ENCODE peak calls at places on chromosomes 1 and 21, in ten cellular contexts. T, M, J, H, K, Q, S, N, O and Z are unnamed samples.

GRCh38 chr1:179821524-179821923 is 56.1 kb downstream of the TOR1AIP2 start:
- DNase-seq in T (no peak), S (no peak), Q (no peak), K (no peak), O (no peak), J (no peak), H (no peak), N (no peak), M (no peak), Z (no peak)

GRCh38 chr1:177256153-177256814 is 85.5 kb downstream of the BRINP2 start:
- DNase-seq in O (no peak), K (peak), H (peak), T (peak), Q (no peak), N (peak), J (peak), M (no peak), S (peak), Z (no peak)

GRCh38 chr1:85278853-85279314 is 2.5 kb upstream of the BCL10 start:
- DNase-seq in M (no peak), S (peak), Q (no peak), K (no peak), T (peak), N (peak), J (peak), O (peak), H (no peak), Z (no peak)

GRCh38 chr1:41444246-41444645 is 40.2 kb downstream of the EDN2 start:
- DNase-seq in M (no peak), Q (no peak), H (no peak), O (no peak), S (no peak), J (no peak), K (no peak), N (peak), T (no peak), Z (no peak)

GRCh38 chr1:248686815-248687214 is 15.8 kb downstream of the OR14I1 start:
- DNase-seq in K (no peak), Q (no peak), S (no peak), M (no peak), J (no peak), N (peak), H (no peak), T (no peak), O (no peak), Z (no peak)

GRCh38 chr1:53862507-53862906 is 24.4 kb upstream of the NDC1 start:
- DNase-seq in H (no peak), K (no peak), N (no peak), Q (no peak), T (no peak), O (no peak), M (no peak), S (no peak), J (no peak), Z (no peak)

GRCh38 chr1:3611170-3612019 is at the start of gene MEGF6:
- DNase-seq in S (peak), M (peak), T (peak), K (peak), N (peak), O (peak), Q (peak), H (peak), J (peak), Z (no peak)

GRCh38 chr21:34890724-34891609 is 158.1 kb downstream of the RUNX1 start:
- DNase-seq in M (no peak), Q (no peak), O (no peak), K (peak), N (no peak), T (peak), H (peak), S (peak), J (peak), Z (no peak)

GRCh38 chr1:216314369-216315095 is 108.7 kb downstream of the USH2A start:
- DNase-seq in H (no peak), T (peak), M (no peak), J (no peak), S (peak), N (no peak), O (no peak), Q (no peak), K (no peak), Z (no peak)

GRCh38 chr1:18645172-18646090 is 14.8 kb downstream of the PAX7 start:
- DNase-seq in M (no peak), N (no peak), H (no peak), S (no peak), J (peak), O (no peak), Q (no peak), K (no peak), T (no peak), Z (no peak)

GRCh38 chr1:229024528-229025119 is 246.3 kb upstream of the RAB4A start:
- DNase-seq in J (peak), T (peak), N (peak), H (no peak), O (no peak), Q (no peak), M (no peak), S (peak), K (no peak), Z (peak)

GRCh38 chr1:41773144-41773571 is 145.6 kb downstream of the HIVEP3 start:
- DNase-seq in O (no peak), N (no peak), S (peak), K (no peak), H (no peak), J (no peak), M (no peak), T (peak), Q (no peak), Z (no peak)

GRCh38 chr1:30185809-30186208 is 537.6 kb downstream of the MATN1 start:
- DNase-seq in K (no peak), Q (no peak), T (no peak), M (no peak), S (no peak), H (no peak), N (no peak), J (no peak), O (no peak), Z (peak)

GRCh38 chr1:25971044-25971881 is 26.6 kb downstream of the PAFAH2 start:
- DNase-seq in S (no peak), H (no peak), O (no peak), K (no peak), Q (peak), N (no peak), M (no peak), J (no peak), T (peak), Z (no peak)

GRCh38 chr1:155960081-155960745 is 18.1 kb downstream of the ARHGEF2 start:
- DNase-seq in T (no peak), N (no peak), S (no peak), M (no peak), J (no peak), O (no peak), H (no peak), K (no peak), Q (no peak), Z (no peak)

GRCh38 chr1:89608627-89609338 is 24.1 kb upstream of the LRRC8C start:
- DNase-seq in O (peak), M (peak), J (no peak), T (no peak), N (no peak), S (no peak), H (no peak), Q (no peak), K (no peak), Z (no peak)

GRCh38 chr1:108089482-108089881 is 110.7 kb downstream of the SLC25A24 start:
- DNase-seq in N (no peak), T (peak), K (no peak), H (no peak), M (no peak), J (no peak), S (no peak), Q (no peak), O (no peak), Z (no peak)

GRCh38 chr1:227094249-227094966 is 154.3 kb downstream of the COQ8A start:
- DNase-seq in H (no peak), O (no peak), N (no peak), S (no peak), K (no peak), M (no peak), Q (no peak), T (no peak), J (peak), Z (no peak)

GRCh38 chr1:5238351-5239123 is 584.1 kb downstream of the AJAP1 start:
- DNase-seq in J (no peak), S (no peak), M (no peak), N (no peak), O (no peak), H (no peak), K (no peak), T (no peak), Q (no peak), Z (no peak)

GRCh38 chr21:34235514-34235913 is 128.3 kb upstream of the KCNE2 start:
- DNase-seq in S (no peak), O (no peak), J (no peak), T (no peak), K (no peak), H (no peak), Q (no peak), N (no peak), M (no peak), Z (no peak)

GRCh38 chr1:941588-942383 is 17.3 kb downstream of the NOC2L start:
- DNase-seq in Q (no peak), H (peak), O (no peak), J (peak), K (no peak), M (no peak), T (peak), S (peak), N (peak), Z (no peak)